ENCODE peak calls at places on chromosomes 7 and 10, in seven cellular contexts. D is NCI-H1092 treated with DMSO at 0.1 percent for 48 hours; K is stimulated activated CD8-positive, alpha-beta memory T cell treated with anti-CD3 and anti-CD28 coated beads, Interleukin-4, amount 100 ng/mL, for 24 hours; H is HEK293T; E is pancreas; T is non-pigmented ciliary epithelial cell; B is GM03348. Z is an unnamed sample.

GRCh38 chr7:17041324-17041723 is 159.5 kb upstream of the AGR3 start:
- DNase-seq in D (peak; percentile 93), K (no peak), H (no peak), E (no peak), T (peak; percentile 91), B (peak; percentile 32), Z (no peak)

GRCh38 chr10:109992485-109992884 is 15.3 kb upstream of the ADD3 start:
- DNase-seq in D (no peak), K (no peak), H (no peak), E (no peak), T (peak; percentile 72), B (peak; percentile 70), Z (no peak)

GRCh38 chr10:99172130-99172738 is 63.4 kb downstream of the HPSE2 start:
- DNase-seq in D (no peak), K (no peak), H (peak; percentile 62), E (no peak), T (no peak), B (peak; percentile 51), Z (no peak)

GRCh38 chr10:35335718-35336083 is 608 bp upstream of the CCNY start:
- DNase-seq in D (no peak), K (peak; percentile 4), H (no peak), E (no peak), T (no peak), B (no peak), Z (no peak)

GRCh38 chr10:31262672-31263071 is 56.3 kb upstream of the ZEB1 start:
- DNase-seq in D (no peak), K (no peak), H (no peak), E (no peak), T (no peak), B (peak; percentile 64), Z (no peak)

GRCh38 chr7:25727446-25727845 is 424.6 kb upstream of the NFE2L3 start:
- DNase-seq in D (no peak), K (no peak), H (no peak), E (no peak), T (no peak), B (no peak), Z (no peak)

GRCh38 chr7:101947899-101948298 is 130.5 kb downstream of the CUX1 start:
- DNase-seq in D (peak; percentile 82), K (no peak), H (peak; percentile 34), E (no peak), T (no peak), B (peak; percentile 26), Z (no peak)

GRCh38 chr10:102814456-102814871 is 22.7 kb downstream of the CYP17A1 start:
- DNase-seq in D (no peak), K (no peak), H (no peak), E (no peak), T (no peak), B (no peak), Z (no peak)

GRCh38 chr7:41869596-41869995 is 166.7 kb upstream of the INHBA start:
- DNase-seq in D (no peak), K (no peak), H (no peak), E (no peak), T (no peak), B (no peak), Z (no peak)

GRCh38 chr7:151776876-151777510 is 99.9 kb downstream of the PRKAG2 start:
- DNase-seq in D (no peak), K (no peak), H (no peak), E (no peak), T (no peak), B (no peak), Z (no peak)

GRCh38 chr10:90470971-90471370 is 386.9 kb downstream of the HTR7 start:
- DNase-seq in D (no peak), K (no peak), H (no peak), E (no peak), T (no peak), B (no peak), Z (no peak)

GRCh38 chr7:22864855-22865606 is 42.4 kb upstream of the TOMM7 start:
- DNase-seq in D (no peak), K (no peak), H (no peak), E (no peak), T (no peak), B (no peak), Z (no peak)